ENCODE peak calls at places on chromosomes 11 and 22, in four cellular contexts. R is cardiac fibroblast, D is stomach, X is sigmoid colon. A is an unnamed sample.
A peak's percentile ranks its signal among the peaks of the same experiment; 100 is the strongest.

GRCh38 chr11:91926967-91927366 is 297.7 kb upstream of the FAT3 start:
- DNase-seq in R (no peak), D (no peak), X (peak; percentile 90), A (no peak)

GRCh38 chr22:19450363-19451175 is 3.1 kb upstream of the C22orf39 start:
- DNase-seq in R (peak; percentile 55), D (no peak), X (no peak), A (no peak)

GRCh38 chr11:28176231-28176853 is 68.2 kb downstream of the METTL15 start:
- DNase-seq in R (peak; percentile 11), D (no peak), X (no peak), A (peak; percentile 13)

GRCh38 chr11:119172513-119172912 is 4.0 kb downstream of the NLRX1 start:
- DNase-seq in R (no peak), D (no peak), X (no peak), A (no peak)

GRCh38 chr11:108788565-108789199 is 123.8 kb downstream of the DDX10 start:
- DNase-seq in R (peak; percentile 68), D (no peak), X (no peak), A (peak; percentile 59)

GRCh38 chr22:29157759-29158535 is 47.7 kb upstream of the EMID1 start:
- DNase-seq in R (no peak), D (no peak), X (peak; percentile 34), A (no peak)

GRCh38 chr11:55942785-55943392 is 6.7 kb upstream of the OR5I1 start:
- DNase-seq in R (peak; percentile 67), D (no peak), X (no peak), A (peak; percentile 21)

GRCh38 chr11:111047376-111047775 is 198.1 kb upstream of the POU2AF2 start:
- DNase-seq in R (no peak), D (no peak), X (no peak), A (no peak)

GRCh38 chr11:111735262-111736116 is 30.7 kb downstream of the PPP2R1B start:
- DNase-seq in R (peak; percentile 99), D (peak; percentile 54), X (peak; percentile 94), A (peak; percentile 99)

GRCh38 chr22:46586123-46586519 is 34.1 kb upstream of the GRAMD4 start:
- DNase-seq in R (no peak), D (no peak), X (no peak), A (no peak)

GRCh38 chr11:62560566-62561103 is 13.1 kb downstream of the EEF1G start:
- DNase-seq in R (peak; percentile 99), D (peak; percentile 91), X (peak; percentile 97), A (peak; percentile 99)

GRCh38 chr11:107203656-107204055 is 185.4 kb upstream of the GUCY1A2 start:
- DNase-seq in R (no peak), D (no peak), X (no peak), A (no peak)

GRCh38 chr11:61505640-61506155 is 2.9 kb upstream of the LRRC10B start:
- DNase-seq in R (no peak), D (no peak), X (no peak), A (no peak)

GRCh38 chr11:66316849-66317251 is at the start of gene CD248:
- DNase-seq in R (peak; percentile 68), D (no peak), X (peak; percentile 92), A (peak; percentile 83)

GRCh38 chr11:45166604-45166897 is 20.1 kb downstream of the PRDM11 start:
- DNase-seq in R (no peak), D (no peak), X (no peak), A (no peak)

GRCh38 chr11:47867821-47868220 is 19.7 kb upstream of the NUP160 start:
- DNase-seq in R (peak; percentile 41), D (no peak), X (no peak), A (peak; percentile 38)

GRCh38 chr11:3108183-3108721 is 51.0 kb upstream of the CARS1 start:
- DNase-seq in R (no peak), D (no peak), X (peak; percentile 57), A (no peak)

GRCh38 chr22:19576460-19577421 is 52.5 kb upstream of the CLDN5 start:
- DNase-seq in R (peak; percentile 93), D (no peak), X (peak; percentile 63), A (peak; percentile 56)

GRCh38 chr11:130369713-130370112 is 55.0 kb upstream of the ZBTB44 start:
- DNase-seq in R (no peak), D (no peak), X (no peak), A (no peak)

GRCh38 chr11:7688238-7688826 is 15.0 kb upstream of the CYB5R2 start:
- DNase-seq in R (peak; percentile 58), D (no peak), X (no peak), A (peak; percentile 57)

GRCh38 chr22:27959335-27960090 is 40.5 kb upstream of the PITPNB start:
- DNase-seq in R (no peak), D (no peak), X (no peak), A (no peak)

GRCh38 chr11:25970726-25971508 is 361.0 kb upstream of the ANO3 start:
- DNase-seq in R (no peak), D (no peak), X (no peak), A (no peak)

GRCh38 chr22:30875481-30876215 is 92.9 kb downstream of the MORC2 start:
- DNase-seq in R (no peak), D (no peak), X (peak; percentile 62), A (no peak)

GRCh38 chr11:57515332-57516060 is at the start of gene SLC43A1:
- DNase-seq in R (peak; percentile 60), D (peak; percentile 66), X (peak; percentile 86), A (peak; percentile 62)

GRCh38 chr11:62721994-62722393 is 5.3 kb downstream of the HNRNPUL2 start:
- DNase-seq in R (peak; percentile 44), D (no peak), X (peak; percentile 20), A (peak; percentile 33)

GRCh38 chr11:18731949-18732821 is 6.2 kb upstream of the IGSF22 start:
- DNase-seq in R (peak; percentile 49), D (peak; percentile 63), X (no peak), A (peak; percentile 53)

GRCh38 chr22:46081036-46081830 is 69.1 kb upstream of the PPARA start:
- DNase-seq in R (no peak), D (peak; percentile 33), X (peak; percentile 76), A (peak; percentile 43)

GRCh38 chr22:17742528-17742902 is 31.8 kb downstream of the BID start:
- DNase-seq in R (peak; percentile 71), D (peak; percentile 62), X (peak; percentile 77), A (peak; percentile 66)

GRCh38 chr11:20161230-20161918 is 1.1 kb upstream of the DBX1 start:
- DNase-seq in R (no peak), D (no peak), X (no peak), A (no peak)

GRCh38 chr11:3879967-3880542 is 24.6 kb downstream of the STIM1 start:
- DNase-seq in R (no peak), D (peak; percentile 51), X (no peak), A (no peak)

GRCh38 chr11:128157423-128158298 is 429.7 kb downstream of the ETS1 start:
- DNase-seq in R (peak; percentile 90), D (no peak), X (no peak), A (peak; percentile 89)

GRCh38 chr11:14902650-14903350 is 10.8 kb upstream of the CYP2R1 start:
- DNase-seq in R (peak; percentile 83), D (no peak), X (no peak), A (peak; percentile 68)

GRCh38 chr22:27153386-27153785 is 496.0 kb downstream of the MIAT start:
- DNase-seq in R (peak; percentile 40), D (no peak), X (no peak), A (no peak)

GRCh38 chr11:71418643-71419042 is 29.6 kb downstream of the DHCR7 start:
- DNase-seq in R (no peak), D (no peak), X (no peak), A (no peak)

GRCh38 chr22:26724414-26724813 is 67.0 kb downstream of the MIAT start:
- DNase-seq in R (no peak), D (no peak), X (no peak), A (no peak)

GRCh38 chr22:23520875-23521441 is 59.1 kb downstream of the IGLL1 start:
- DNase-seq in R (peak; percentile 14), D (no peak), X (peak; percentile 78), A (peak; percentile 28)
- H3K4me3 ChIP-seq in R (peak overlapping the region; percentile 49), D (peak overlapping the region; percentile 47), X (peak overlapping the region; percentile 57), A (peak overlapping the region; percentile 58)

DNA sequence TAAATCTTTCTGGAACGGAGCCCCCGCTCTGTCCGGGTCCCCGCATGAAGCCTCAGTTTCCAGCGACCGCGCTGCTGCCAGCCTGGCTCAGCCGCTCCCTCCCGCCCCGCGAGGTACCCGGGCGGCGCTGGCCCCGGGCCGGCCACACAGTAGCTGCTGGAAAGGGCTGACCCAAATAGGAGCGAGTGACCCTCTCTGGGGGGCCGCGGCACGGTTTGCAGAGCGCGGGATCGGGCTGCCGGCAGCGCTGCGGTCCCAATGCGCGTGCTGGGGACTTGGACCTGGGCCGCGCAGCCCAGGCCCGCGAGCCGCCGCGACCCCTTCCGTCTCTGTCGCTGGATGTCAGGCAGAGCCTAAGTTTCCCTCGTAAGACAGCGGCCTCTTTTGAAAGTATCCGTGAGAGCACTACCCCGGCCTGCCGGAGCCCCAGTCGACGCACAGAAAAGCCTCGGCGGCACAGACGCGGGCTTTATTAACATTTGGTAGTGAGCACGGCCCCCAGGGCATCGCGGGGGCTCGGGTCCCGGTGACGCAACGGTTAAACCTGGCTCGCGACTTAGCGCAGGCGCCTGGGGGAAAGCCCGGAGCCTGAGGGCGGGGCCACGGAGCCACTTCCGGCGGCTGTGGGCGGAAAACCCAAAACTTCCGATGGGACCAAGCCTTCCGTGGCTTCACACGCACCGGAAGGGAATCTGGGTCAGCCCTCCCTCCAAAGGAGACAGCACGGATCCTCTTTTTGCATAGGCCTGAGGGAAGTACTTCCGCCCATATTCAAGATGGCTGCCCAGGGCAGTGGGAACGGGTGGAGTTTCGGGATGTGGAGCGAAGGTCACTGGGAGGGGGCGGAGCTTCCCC is 14.9 kb downstream of the BAD start:
- DNase-seq in R (peak; percentile 100), D (peak; percentile 98), X (peak; percentile 99), A (peak; percentile 100)
- TF ChIP-seq CTCF in R (no peak), D (peak; percentile 9), X (no peak), A (no peak)

GRCh38 chr11:76919467-76919866 is 58.7 kb downstream of the ACER3 start:
- DNase-seq in R (no peak), D (no peak), X (no peak), A (no peak)

GRCh38 chr11:76916712-76917111 is 56.0 kb downstream of the ACER3 start:
- DNase-seq in R (no peak), D (no peak), X (no peak), A (no peak)

GRCh38 chr11:76919887-76920746 is 59.4 kb downstream of the ACER3 start:
- DNase-seq in R (peak; percentile 91), D (peak; percentile 83), X (peak; percentile 89), A (peak; percentile 93)

GRCh38 chr11:76918941-76919386 is 58.2 kb downstream of the ACER3 start:
- DNase-seq in R (peak; percentile 80), D (no peak), X (no peak), A (peak; percentile 79)
- H3K4me3 ChIP-seq in R (peak overlapping the region; percentile 11), D (no peak overlapping the region), X (peak overlapping the region; percentile 23), A (no peak overlapping the region)

DNA sequence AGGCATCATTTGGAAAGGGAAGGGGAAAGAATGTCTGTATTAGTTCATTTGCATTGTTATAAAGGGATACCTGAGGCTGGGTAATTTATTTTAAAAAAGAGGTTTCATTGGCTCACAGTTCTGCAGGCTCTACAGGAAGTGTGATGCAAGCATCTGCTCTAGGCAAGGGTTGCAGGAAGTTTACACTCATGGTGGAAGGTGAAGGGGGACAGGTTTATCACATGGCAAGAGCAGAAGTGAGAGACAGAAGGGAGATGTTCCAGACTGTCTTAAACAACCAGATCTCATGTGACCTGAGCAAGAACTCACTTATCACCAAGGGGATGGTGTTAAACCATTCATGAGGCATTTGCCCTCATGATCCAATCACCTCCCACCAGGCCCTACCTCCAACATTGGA is 90.6 kb downstream of the CCDC83 start:
- DNase-seq in R (no peak), D (no peak), X (no peak), A (no peak)
- TF ChIP-seq CTCF in R (no peak), D (no peak), X (no peak), A (no peak)

A was measured in fibroblast of the aortic adventitia.